ENCODE peak calls at places on chromosomes 4 and X, in four cellular contexts. A is A549, L is lower leg skin, F is breast epithelium. X is an unnamed sample.

GRCh38 chr4:87030606-87031441 is 96.0 kb downstream of the AFF1 start:
- DNase-seq in F (no peak), A (no peak), L (no peak), X (peak; percentile 19)

GRCh38 chr4:89914609-89915008 is 20.0 kb downstream of the MMRN1 start:
- DNase-seq in A (no peak), L (no peak), F (no peak), X (no peak)

GRCh38 chr4:56655209-56655626 is 25.9 kb downstream of the HOPX start:
- DNase-seq in F (no peak), L (no peak), A (no peak), X (peak; percentile 44)

GRCh38 chrX:275967-276587 is 5.1 kb upstream of the PLCXD1 start:
- DNase-seq in F (peak; percentile 78), A (peak; percentile 78), L (peak; percentile 94), X (no peak)

GRCh38 chrX:47513697-47514085 is 30.7 kb upstream of the ZNF41 start:
- DNase-seq in A (no peak), F (no peak), L (no peak), X (no peak)

GRCh38 chr4:187363453-187363852 is 632.1 kb upstream of the ZFP42 start:
- DNase-seq in L (no peak), A (no peak), F (no peak), X (no peak)

GRCh38 chr4:14752341-14753046 is 249.8 kb upstream of the CPEB2 start:
- DNase-seq in L (no peak), F (no peak), A (no peak), X (no peak)

GRCh38 chr4:158444621-158445020 is 77.1 kb upstream of the RXFP1 start:
- DNase-seq in F (no peak), L (no peak), A (no peak), X (no peak)

GRCh38 chr4:100493756-100494155 is 24.1 kb downstream of the EMCN start:
- DNase-seq in A (no peak), L (no peak), F (no peak), X (no peak)

GRCh38 chr4:7358100-7358735 is 76.5 kb downstream of the PSAPL1 start:
- DNase-seq in A (peak; percentile 73), F (peak; percentile 61), L (no peak), X (peak; percentile 35)

GRCh38 chrX:117985241-117985640 is 131.4 kb downstream of the KLHL13 start:
- DNase-seq in A (peak; percentile 6), F (no peak), L (no peak), X (no peak)

GRCh38 chr4:56049428-56050212 is 100.9 kb downstream of the CEP135 start:
- DNase-seq in L (no peak), A (peak; percentile 17), F (no peak), X (no peak)

GRCh38 chr4:121070274-121070673 is 2.1 kb downstream of the NDNF start:
- DNase-seq in A (no peak), F (no peak), L (no peak), X (no peak)

GRCh38 chr4:25756503-25756902 is 100.9 kb downstream of the SLC34A2 start:
- DNase-seq in L (no peak), A (no peak), F (no peak), X (no peak)

GRCh38 chr4:4847011-4847410 is 12.5 kb upstream of the MSX1 start:
- DNase-seq in A (no peak), F (no peak), L (peak; percentile 77), X (no peak)

GRCh38 chrX:13716905-13717304 is 17.5 kb downstream of the TRAPPC2 start:
- DNase-seq in F (no peak), A (no peak), L (no peak), X (no peak)

GRCh38 chr4:105154576-105154975 is 7.9 kb downstream of the TET2 start:
- DNase-seq in L (no peak), A (no peak), F (no peak), X (no peak)

GRCh38 chr4:3300198-3300671 is 7.4 kb downstream of the RGS12 start:
- DNase-seq in L (peak; percentile 64), A (no peak), F (no peak), X (no peak)

GRCh38 chr4:185754961-185755360 is 57.0 kb downstream of the SORBS2 start:
- DNase-seq in F (no peak), A (no peak), L (no peak), X (no peak)

GRCh38 chrX:143340190-143340589 is 177.1 kb downstream of the SPANXN3 start:
- DNase-seq in A (no peak), L (no peak), F (no peak), X (no peak)

GRCh38 chr4:142881331-142881730 is 35.2 kb upstream of the INPP4B start:
- DNase-seq in A (no peak), L (no peak), F (no peak), X (no peak)

GRCh38 chr4:78634011-78634664 is 82.6 kb downstream of the ANXA3 start:
- DNase-seq in F (peak; percentile 95), L (peak; percentile 90), A (no peak), X (no peak)

GRCh38 chr4:71198958-71199357 is 139.9 kb upstream of the SLC4A4 start:
- DNase-seq in F (no peak), A (no peak), L (no peak), X (no peak)

GRCh38 chr4:98284640-98285046 is 23.5 kb downstream of the RAP1GDS1 start:
- DNase-seq in A (peak; percentile 0), L (no peak), F (no peak), X (no peak)

GRCh38 chr4:169362607-169363006 is 91.9 kb upstream of the SH3RF1 start:
- DNase-seq in A (no peak), L (no peak), F (no peak), X (no peak)

GRCh38 chr4:52588097-52588496 is 71.0 kb downstream of the USP46 start:
- DNase-seq in F (no peak), L (no peak), A (peak; percentile 23), X (peak; percentile 27)

GRCh38 chr4:141576585-141577110 is 59.7 kb upstream of the IL15 start:
- DNase-seq in A (no peak), F (no peak), L (no peak), X (no peak)

GRCh38 chr4:138266948-138267347 is 24.8 kb upstream of the SLC7A11 start:
- DNase-seq in F (no peak), L (no peak), A (no peak), X (no peak)

GRCh38 chr4:38132140-38132673 is 172.0 kb downstream of the PTTG2 start:
- DNase-seq in F (peak; percentile 26), A (no peak), L (no peak), X (peak; percentile 54)

GRCh38 chrX:12825801-12826200 is 34.6 kb downstream of the PRPS2 start:
- DNase-seq in F (no peak), L (no peak), A (no peak), X (no peak)

GRCh38 chrX:48695925-48696300 is 621 bp upstream of the SUV39H1 start:
- DNase-seq in A (no peak), F (no peak), L (no peak), X (no peak)

GRCh38 chr4:70365479-70365878 is 4.9 kb downstream of the SMR3A start:
- DNase-seq in A (no peak), L (no peak), F (no peak), X (no peak)

GRCh38 chr4:137909910-137910309 is 332.2 kb downstream of the SLC7A11 start:
- DNase-seq in A (no peak), F (peak; percentile 17), L (no peak), X (no peak)

GRCh38 chr4:100983426-100983825 is 363.9 kb downstream of the PPP3CA start:
- DNase-seq in A (no peak), L (no peak), F (no peak), X (no peak)

GRCh38 chr4:184248216-184248615 is 30.5 kb upstream of the ENPP6 start:
- DNase-seq in L (no peak), A (no peak), F (no peak), X (no peak)

GRCh38 chr4:8085491-8086479 is 72.8 kb downstream of the ABLIM2 start:
- DNase-seq in L (no peak), A (no peak), F (no peak), X (no peak)

GRCh38 chrX:106036716-106037115 is 1.8 kb downstream of the SERPINA7 start:
- DNase-seq in L (no peak), A (no peak), F (no peak), X (no peak)

GRCh38 chrX:106249706-106250379 is 81.7 kb downstream of the PWWP3B start:
- DNase-seq in A (no peak), F (no peak), L (no peak), X (peak; percentile 49)

GRCh38 chrX:140091276-140091886 is 126.1 kb upstream of the CXorf66 start:
- DNase-seq in F (no peak), A (peak; percentile 9), L (peak; percentile 83), X (no peak)

GRCh38 chrX:2500091-2500680 is 590 bp downstream of the DHRSX start:
- DNase-seq in A (peak; percentile 73), L (peak; percentile 85), F (no peak), X (no peak)

GRCh38 chr4:76088719-76089118 is 14.2 kb downstream of the ART3 start:
- DNase-seq in L (no peak), A (no peak), F (no peak), X (no peak)

GRCh38 chr4:76087007-76087769 is 12.7 kb downstream of the ART3 start:
- DNase-seq in F (peak; percentile 45), A (peak; percentile 64), L (no peak), X (no peak)

GRCh38 chr4:76095568-76095967 is 21.1 kb downstream of the ART3 start:
- DNase-seq in A (no peak), L (no peak), F (no peak), X (no peak)

GRCh38 chr4:76091052-76091451 is 16.5 kb downstream of the ART3 start:
- DNase-seq in F (no peak), L (no peak), A (no peak), X (no peak)

GRCh38 chr4:76090241-76090691 is 15.8 kb downstream of the ART3 start:
- DNase-seq in F (peak; percentile 27), A (no peak), L (no peak), X (peak; percentile 25)
- TF ChIP-seq POLR2A in F (no peak), A (no peak), L (no peak), X (no peak)

GRCh38 chrX:40468033-40468979 is 112.5 kb upstream of the ATP6AP2 start:
- DNase-seq in F (peak; percentile 74), A (peak; percentile 66), L (no peak), X (no peak)
- TF ChIP-seq POLR2A in F (no peak), A (no peak), L (no peak), X (no peak)

GRCh38 chr4:182560358-182560757 is 317.2 kb downstream of the TENM3 start:
- DNase-seq in F (no peak), A (no peak), L (no peak), X (no peak)
- TF ChIP-seq POLR2A in F (no peak), A (no peak), L (no peak), X (no peak)

GRCh38 chr4:1922826-1923225 is 51.6 kb downstream of the NSD2 start:
- DNase-seq in L (no peak), A (no peak), F (no peak), X (no peak)
- TF ChIP-seq POLR2A in L (no peak), A (no peak), F (no peak), X (no peak)

GRCh38 chr4:95548738-95549245 is at the start of gene UNC5C:
- DNase-seq in A (peak; percentile 37), L (peak; percentile 82), F (peak; percentile 78), X (peak; percentile 79)
- TF ChIP-seq POLR2A in A (no peak), L (no peak), F (peak; percentile 15), X (peak; percentile 59)

GRCh38 chrX:154378059-154378798 is 866 bp upstream of the EMD start:
- DNase-seq in F (peak; percentile 48), A (no peak), L (peak; percentile 92), X (peak; percentile 73)
- TF ChIP-seq POLR2A in F (peak; percentile 68), A (peak; percentile 66), L (no peak), X (peak; percentile 97)

GRCh38 chrX:133928365-133928764 is 57.0 kb downstream of the GPC3 start:
- DNase-seq in L (no peak), A (no peak), F (no peak), X (no peak)
- TF ChIP-seq POLR2A in L (no peak), A (no peak), F (no peak), X (no peak)

X was measured in uterus.